ENCODE peak calls at places on chromosomes 12 and 14, in five cellular contexts. U, M, T, C and V are unnamed samples.

GRCh38 chr12:44874981-44875416 is 1.1 kb downstream of the NELL2 start:
- DNase-seq in U (no peak), M (no peak), T (no peak), C (no peak), V (no peak)

GRCh38 chr14:53161758-53162512 is 8.8 kb upstream of the DDHD1 start:
- DNase-seq in U (no peak), M (no peak), T (no peak), C (no peak), V (no peak)

GRCh38 chr14:24211311-24211710 is 2.0 kb downstream of the CHMP4A start:
- DNase-seq in U (no peak), M (no peak), T (no peak), C (no peak), V (no peak)

GRCh38 chr12:24996102-24996797 is 47.3 kb upstream of the BCAT1 start:
- DNase-seq in U (no peak), M (no peak), T (no peak), C (no peak), V (no peak)

GRCh38 chr14:33509927-33510535 is 440.8 kb downstream of the EGLN3 start:
- DNase-seq in U (no peak), M (peak), T (no peak), C (no peak), V (no peak)

GRCh38 chr12:67456281-67456918 is 187.2 kb downstream of the CAND1 start:
- DNase-seq in U (no peak), M (peak), T (peak), C (no peak), V (peak)

GRCh38 chr12:810635-811415 is 58.4 kb downstream of the WNK1 start:
- DNase-seq in U (no peak), M (no peak), T (peak), C (no peak), V (no peak)

GRCh38 chr12:2997989-2998670 is 38.9 kb downstream of the TEAD4 start:
- DNase-seq in U (no peak), M (peak), T (no peak), C (no peak), V (no peak)

GRCh38 chr14:94036328-94037167 is 10.4 kb downstream of the OTUB2 start:
- DNase-seq in U (peak), M (peak), T (peak), C (peak), V (peak)

GRCh38 chr12:5230151-5230550 is 186.5 kb downstream of the KCNA5 start:
- DNase-seq in U (no peak), M (no peak), T (peak), C (no peak), V (no peak)

GRCh38 chr14:89618821-89619551 is 202.0 kb upstream of the FOXN3 start:
- DNase-seq in U (peak), M (peak), T (peak), C (peak), V (peak)

GRCh38 chr12:54262403-54262925 is 17.5 kb downstream of the CBX5 start:
- DNase-seq in U (no peak), M (no peak), T (peak), C (no peak), V (no peak)

GRCh38 chr12:32920506-32921085 is 24.0 kb upstream of the PKP2 start:
- DNase-seq in U (no peak), M (no peak), T (no peak), C (no peak), V (no peak)

GRCh38 chr12:58877243-58877743 is 43.0 kb downstream of the LRIG3 start:
- DNase-seq in U (no peak), M (no peak), T (peak), C (no peak), V (peak)
- TF ChIP-seq POLR2A in U (no peak), M (no peak), T (no peak), C (no peak), V (no peak)

GRCh38 chr14:68936476-68936875 is 42.6 kb downstream of the ACTN1 start:
- DNase-seq in U (no peak), M (no peak), T (no peak), C (no peak), V (no peak)
- TF ChIP-seq POLR2A in U (no peak), M (no peak), T (no peak), C (no peak), V (no peak)

GRCh38 chr12:105862163-105862821 is 276.5 kb downstream of the NUAK1 start:
- DNase-seq in U (no peak), M (no peak), T (no peak), C (no peak), V (no peak)
- TF ChIP-seq POLR2A in U (no peak), M (no peak), T (no peak), C (no peak), V (no peak)

DNA sequence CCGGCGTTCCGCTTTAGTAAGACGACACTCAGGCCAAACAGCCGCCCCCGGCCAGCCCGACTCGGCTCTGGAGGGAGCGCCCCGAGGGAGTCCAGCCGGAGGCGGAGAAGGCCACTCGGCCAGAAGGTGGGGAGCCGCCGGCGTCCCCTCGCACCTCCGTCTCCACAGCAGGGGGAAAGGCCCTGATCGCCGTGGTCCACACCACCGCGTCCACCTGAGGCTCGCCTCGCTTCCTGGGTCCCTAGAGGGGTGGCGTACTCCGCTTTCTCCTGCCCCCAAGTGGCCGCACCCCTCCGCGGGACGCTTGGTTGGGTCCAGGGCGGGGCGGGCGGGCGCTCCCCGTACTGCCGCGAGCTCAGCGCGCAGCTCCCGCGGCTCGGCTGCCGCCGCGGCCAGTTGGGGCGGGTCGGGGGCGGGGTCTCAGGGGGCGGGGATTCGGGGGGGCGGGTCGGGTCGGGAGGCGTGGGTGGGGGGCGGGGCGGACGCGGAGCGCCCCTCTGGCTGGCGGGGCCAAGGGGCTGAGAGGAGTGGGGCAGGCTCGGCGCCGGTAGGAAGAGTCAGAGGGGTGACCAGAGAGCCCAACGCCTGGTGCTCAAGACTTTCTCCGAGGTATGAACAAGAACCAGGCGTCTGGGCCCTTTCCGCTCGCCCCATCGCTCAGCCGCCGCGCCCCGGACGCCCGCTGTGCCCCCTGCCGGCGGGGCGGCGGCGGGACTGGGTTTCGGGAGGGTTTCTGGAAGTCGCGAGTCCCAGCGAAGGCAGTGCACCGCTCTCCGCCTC is at the start of gene FRMD6:
- DNase-seq in U (peak), M (peak), T (peak), C (peak), V (peak)
- TF ChIP-seq POLR2A in U (peak), M (peak), T (peak), C (peak), V (peak)

GRCh38 chr14:50039734-50040400 is 76.5 kb downstream of the VCPKMT start:
- DNase-seq in U (no peak), M (no peak), T (no peak), C (no peak), V (no peak)

GRCh38 chr14:50039120-50039517 is 77.3 kb downstream of the VCPKMT start:
- DNase-seq in U (no peak), M (no peak), T (no peak), C (no peak), V (no peak)

GRCh38 chr14:50040905-50041465 is 75.4 kb downstream of the VCPKMT start:
- DNase-seq in U (no peak), M (no peak), T (no peak), C (no peak), V (no peak)

GRCh38 chr14:50041980-50042379 is 74.4 kb downstream of the VCPKMT start:
- DNase-seq in U (no peak), M (no peak), T (no peak), C (no peak), V (no peak)

GRCh38 chr14:50040401-50040775 is 76.0 kb downstream of the VCPKMT start:
- DNase-seq in U (no peak), M (no peak), T (peak), C (no peak), V (peak)
- TF ChIP-seq POLR2A in U (peak), M (no peak), T (no peak), C (peak), V (no peak)

GRCh38 chr12:62602445-62603060 is 135.9 kb downstream of the MON2 start:
- DNase-seq in U (peak), M (peak), T (peak), C (peak), V (peak)

GRCh38 chr12:62601765-62602444 is 135.3 kb downstream of the MON2 start:
- DNase-seq in U (no peak), M (no peak), T (no peak), C (no peak), V (no peak)

GRCh38 chr12:62603811-62604098 is 137.1 kb downstream of the MON2 start:
- DNase-seq in U (no peak), M (no peak), T (no peak), C (no peak), V (no peak)

GRCh38 chr12:62604373-62604772 is 137.7 kb downstream of the MON2 start:
- DNase-seq in U (no peak), M (no peak), T (no peak), C (no peak), V (no peak)

GRCh38 chr12:62603061-62603810 is 136.6 kb downstream of the MON2 start:
- DNase-seq in U (peak), M (peak), T (peak), C (peak), V (peak)
- TF ChIP-seq POLR2A in U (peak), M (peak), T (peak), C (peak), V (peak)

GRCh38 chr12:113019045-113019444 is 37.5 kb upstream of the DTX1 start:
- DNase-seq in U (no peak), M (no peak), T (no peak), C (no peak), V (peak)
- TF ChIP-seq POLR2A in U (no peak), M (no peak), T (no peak), C (no peak), V (no peak)

GRCh38 chr14:56159066-56159465 is 40.9 kb downstream of the PELI2 start:
- DNase-seq in U (no peak), M (no peak), T (no peak), C (no peak), V (no peak)

GRCh38 chr14:56152221-56152620 is 34.0 kb downstream of the PELI2 start:
- DNase-seq in U (no peak), M (no peak), T (no peak), C (no peak), V (no peak)

GRCh38 chr14:56153271-56153670 is 35.1 kb downstream of the PELI2 start:
- DNase-seq in U (no peak), M (no peak), T (peak), C (no peak), V (no peak)

GRCh38 chr14:56154321-56154720 is 36.1 kb downstream of the PELI2 start:
- DNase-seq in U (no peak), M (no peak), T (no peak), C (no peak), V (no peak)

DNA sequence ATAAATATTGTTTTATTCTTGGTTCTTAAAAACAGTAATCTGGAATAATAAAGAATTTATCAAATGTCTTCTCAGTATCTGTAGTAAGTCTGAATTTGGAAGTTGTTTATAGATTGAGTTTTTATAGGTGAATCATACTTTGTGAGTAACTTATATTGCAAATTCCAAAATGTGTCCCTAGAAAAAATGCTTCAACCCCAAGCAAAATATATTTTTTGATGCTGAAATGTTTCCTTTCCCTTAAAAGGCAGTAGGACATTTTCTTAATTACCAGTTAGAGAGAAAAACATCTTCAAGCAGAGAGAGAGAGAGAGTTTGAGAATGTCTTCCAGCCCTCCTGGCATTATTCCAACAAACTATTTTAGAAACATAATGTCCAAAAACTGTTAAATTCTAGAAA is 37.9 kb downstream of the PELI2 start:
- DNase-seq in U (no peak), M (no peak), T (peak), C (no peak), V (no peak)
- TF ChIP-seq POLR2A in U (no peak), M (no peak), T (no peak), C (no peak), V (no peak)

DNA sequence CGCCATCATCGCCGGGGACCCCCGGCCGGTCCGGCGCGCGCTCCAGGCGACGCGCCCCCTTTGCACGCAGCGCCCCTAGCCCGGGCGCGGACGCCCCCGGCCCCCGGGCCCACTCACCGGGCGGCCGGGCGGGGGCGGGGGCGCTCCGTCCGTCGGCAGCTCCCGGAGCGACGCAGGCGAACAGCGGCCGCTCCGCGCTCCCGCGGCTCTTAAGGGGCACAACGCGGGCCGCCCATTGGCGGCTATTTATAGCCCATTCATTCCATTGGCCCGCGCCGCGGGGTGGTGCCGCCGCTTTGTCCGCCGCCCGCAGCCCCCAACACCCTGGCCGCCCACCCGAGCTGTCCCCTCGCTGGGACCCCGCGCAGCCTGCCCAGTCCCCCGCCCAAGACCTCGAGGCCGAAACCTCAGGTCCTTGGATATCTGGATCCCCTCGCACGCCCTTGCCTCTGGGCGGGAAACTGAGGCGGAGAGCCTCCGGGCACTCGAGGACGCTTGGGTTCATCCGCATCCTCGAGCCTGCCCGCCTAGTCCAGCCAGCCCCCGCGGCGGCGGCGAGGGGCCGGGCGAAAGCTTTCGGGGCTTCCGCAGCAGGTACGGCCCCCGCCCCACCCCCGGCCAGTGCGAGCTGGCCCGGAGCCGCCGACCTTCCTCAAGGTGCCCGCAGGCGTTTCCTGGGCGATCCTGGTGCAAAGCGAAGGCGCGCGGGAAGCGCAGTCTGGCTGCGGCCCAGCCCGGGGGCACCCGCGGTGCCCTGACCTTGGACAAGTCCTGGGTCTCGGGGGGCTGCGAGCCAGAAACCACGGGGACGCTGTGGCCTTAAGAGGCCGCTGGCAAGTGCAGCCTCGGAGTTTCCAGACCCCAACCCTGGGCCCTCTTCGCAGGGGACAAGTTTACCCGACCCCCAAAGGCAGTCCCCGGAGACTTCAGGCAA is at the start of gene CKB:
- DNase-seq in U (peak), M (peak), T (peak), C (no peak), V (no peak)
- TF ChIP-seq POLR2A in U (no peak), M (peak), T (peak), C (no peak), V (peak)

GRCh38 chr14:45083979-45084722 is at the start of gene PRPF39:
- DNase-seq in U (peak), M (peak), T (peak), C (peak), V (peak)
- TF ChIP-seq POLR2A in U (peak), M (peak), T (peak), C (peak), V (peak)